ENCODE peak calls at places on chromosomes 16 and 17, in ten cellular contexts. X is H1, U is SJSA1, A is trophoblast cell, K is heart right ventricle, J is heart left ventricle, O is GM23248, F is mucosa of descending colon, R is AG04450, Z is PC-9. T is an unnamed sample. For H3K9me3, the result is how much of the 10 kb centered on the place peaks cover.

GRCh38 chr17:31568140-31568938 is 176.9 kb downstream of the RAB11FIP4 start:
- DNase-seq in X (no peak), U (no peak), A (no peak), K (no peak), J (no peak), O (peak), F (no peak), R (no peak), Z (no peak), T (no peak)

GRCh38 chr16:56116577-56116964 is 74.7 kb upstream of the GNAO1 start:
- DNase-seq in X (no peak), U (no peak), A (no peak), K (no peak), J (no peak), O (no peak), F (no peak), R (no peak), Z (no peak), T (no peak)

GRCh38 chr17:59892251-59892848 is 393 bp downstream of the TUBD1 start:
- DNase-seq in X (no peak), U (no peak), A (no peak), K (no peak), J (no peak), O (no peak), F (peak), R (no peak), Z (peak), T (no peak)

GRCh38 chr17:83195330-83196087 is 116.1 kb downstream of the METRNL start:
- DNase-seq in X (no peak), U (peak), A (no peak), K (peak), J (peak), O (peak), F (no peak), R (no peak), Z (peak), T (no peak)

GRCh38 chr16:84819644-84820304 is at the start of gene CRISPLD2:
- DNase-seq in X (peak), U (peak), A (peak), K (peak), J (peak), O (peak), F (peak), R (peak), Z (peak), T (peak)

GRCh38 chr17:48791128-48792032 is 25.6 kb downstream of the TTLL6 start:
- DNase-seq in X (peak), U (peak), A (peak), K (peak), J (peak), O (peak), F (peak), R (peak), Z (peak), T (peak)

GRCh38 chr16:84718-85452 is 6.9 kb downstream of the MPG start:
- DNase-seq in X (no peak), U (peak), A (no peak), K (no peak), J (peak), O (peak), F (no peak), R (peak), Z (peak), T (no peak)

GRCh38 chr17:29369831-29370735 is 20.1 kb upstream of the TAOK1 start:
- DNase-seq in X (no peak), U (peak), A (peak), K (peak), J (no peak), O (peak), F (peak), R (peak), Z (peak), T (peak)

GRCh38 chr16:89538286-89538685 is 22.2 kb upstream of the RPL13 start:
- DNase-seq in X (no peak), U (no peak), A (no peak), K (no peak), J (no peak), O (no peak), F (no peak), R (no peak), Z (no peak), T (no peak)

GRCh38 chr17:1713878-1714487 is 3.8 kb upstream of the TLCD2 start:
- DNase-seq in X (no peak), U (peak), A (no peak), K (no peak), J (no peak), O (peak), F (peak), R (no peak), Z (peak), T (peak)

GRCh38 chr16:11359370-11359769 is 14.1 kb downstream of the RMI2 start:
- DNase-seq in X (no peak), U (peak), A (peak), K (no peak), J (no peak), O (peak), F (no peak), R (peak), Z (peak), T (peak)

GRCh38 chr17:39304188-39304587 is 78.4 kb upstream of the STAC2 start:
- DNase-seq in X (no peak), U (no peak), A (no peak), K (no peak), J (no peak), O (no peak), F (no peak), R (no peak), Z (no peak), T (no peak)

GRCh38 chr16:81127051-81127450 is 30.9 kb upstream of the GCSH start:
- DNase-seq in X (no peak), U (no peak), A (peak), K (no peak), J (no peak), O (peak), F (no peak), R (peak), Z (peak), T (no peak)

GRCh38 chr17:19492140-19492539 is 41.5 kb upstream of the SLC47A1 start:
- DNase-seq in X (no peak), U (no peak), A (no peak), K (no peak), J (no peak), O (no peak), F (no peak), R (no peak), Z (no peak), T (peak)

GRCh38 chr17:28570716-28571254 is 539 bp downstream of the PIGS start:
- DNase-seq in X (no peak), U (peak), A (peak), K (peak), J (peak), O (peak), F (peak), R (no peak), Z (peak), T (peak)

GRCh38 chr16:79426663-79427062 is 173.9 kb downstream of the MAF start:
- DNase-seq in X (no peak), U (no peak), A (no peak), K (no peak), J (no peak), O (no peak), F (no peak), R (no peak), Z (no peak), T (no peak)

GRCh38 chr16:57637424-57637823 is 9.0 kb downstream of the ADGRG1 start:
- DNase-seq in X (no peak), U (no peak), A (no peak), K (peak), J (no peak), O (no peak), F (no peak), R (no peak), Z (no peak), T (no peak)

GRCh38 chr17:75496005-75496404 is 19.3 kb downstream of the CASKIN2 start:
- DNase-seq in X (no peak), U (no peak), A (no peak), K (no peak), J (no peak), O (no peak), F (no peak), R (no peak), Z (no peak), T (no peak)

GRCh38 chr16:11325404-11326083 is 19.7 kb upstream of the RMI2 start:
- DNase-seq in X (no peak), U (no peak), A (no peak), K (no peak), J (peak), O (no peak), F (no peak), R (no peak), Z (no peak), T (no peak)

GRCh38 chr17:69502488-69502887 is 88.0 kb downstream of the MAP2K6 start:
- DNase-seq in X (no peak), U (no peak), A (no peak), K (no peak), J (no peak), O (no peak), F (no peak), R (no peak), Z (no peak), T (no peak)

GRCh38 chr17:69505740-69506139 is 91.2 kb downstream of the MAP2K6 start:
- DNase-seq in X (no peak), U (no peak), A (no peak), K (no peak), J (no peak), O (no peak), F (no peak), R (no peak), Z (no peak), T (no peak)

GRCh38 chr17:69500911-69501429 is 86.5 kb downstream of the MAP2K6 start:
- DNase-seq in X (no peak), U (no peak), A (no peak), K (no peak), J (no peak), O (peak), F (peak), R (no peak), Z (no peak), T (no peak)

GRCh38 chr17:69501591-69502468 is 87.3 kb downstream of the MAP2K6 start:
- DNase-seq in X (no peak), U (peak), A (no peak), K (no peak), J (no peak), O (peak), F (peak), R (peak), Z (no peak), T (peak)

GRCh38 chr17:69503711-69504110 is 89.2 kb downstream of the MAP2K6 start:
- DNase-seq in X (no peak), U (no peak), A (no peak), K (no peak), J (no peak), O (no peak), F (no peak), R (no peak), Z (no peak), T (no peak)
- H3K4me3 ChIP-seq in X (no peak), U (no peak), A (no peak), K (no peak), J (no peak), O (no peak), F (no peak), R (no peak), Z (no peak), T (no peak)

GRCh38 chr16:35146031-35146710 is 1686.8 kb downstream of the TP53TG3F start:
- DNase-seq in X (no peak), U (no peak), A (no peak), K (no peak), J (no peak), O (no peak), F (no peak), R (no peak), Z (no peak), T (no peak)
- H3K9me3 ChIP-seq in X (half or more), U (under half), A (half or more), K (under half), J (under half), O (under half), F (half or more), R (half or more), Z (under half), T (half or more)

GRCh38 chr17:74429604-74430384 is 2.1 kb upstream of the GPRC5C start:
- DNase-seq in X (no peak), U (peak), A (no peak), K (no peak), J (no peak), O (no peak), F (peak), R (no peak), Z (no peak), T (peak)
- H3K4me3 ChIP-seq in X (peak), U (peak), A (no peak), K (peak), J (peak), O (no peak), F (no peak), R (no peak), Z (peak), T (peak)

GRCh38 chr16:35690413-35690812 is 2231.0 kb downstream of the TP53TG3F start:
- DNase-seq in X (no peak), U (no peak), A (no peak), K (no peak), J (no peak), O (no peak), F (no peak), R (no peak), Z (no peak), T (no peak)
- H3K9me3 ChIP-seq in X (half or more), U (under half), A (under half), K (under half), J (under half), O (under half), F (half or more), R (half or more), Z (under half), T (half or more)

DNA sequence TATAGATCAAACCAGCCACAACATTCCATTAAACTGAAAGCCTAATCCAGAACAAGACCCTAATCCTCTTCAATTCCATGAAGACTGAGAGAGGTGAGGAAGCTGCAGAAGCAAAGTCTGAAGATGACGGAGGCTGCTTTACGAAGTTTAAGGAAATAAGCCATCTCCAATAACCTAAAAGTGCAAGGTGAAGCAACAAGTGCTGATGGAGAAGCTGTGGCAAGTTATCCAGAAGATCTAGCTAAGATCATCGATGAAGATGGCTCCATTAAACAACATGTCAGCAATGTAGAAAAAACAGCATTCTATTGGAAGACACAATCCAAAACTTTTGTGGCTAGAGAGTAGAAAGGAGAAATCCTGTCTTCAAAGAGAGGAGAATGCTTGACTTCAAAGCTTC is 69.6 kb downstream of the KANSL1 start:
- DNase-seq in X (no peak), U (no peak), A (no peak), K (no peak), J (no peak), O (no peak), F (no peak), R (no peak), Z (no peak), T (peak)
- H3K4me3 ChIP-seq in X (no peak), U (no peak), A (no peak), K (no peak), J (no peak), O (no peak), F (no peak), R (no peak), Z (no peak), T (no peak)

GRCh38 chr17:42560246-42560645 is 1.7 kb upstream of the COASY start:
- DNase-seq in X (no peak), U (no peak), A (no peak), K (no peak), J (no peak), O (peak), F (no peak), R (no peak), Z (no peak), T (no peak)
- H3K9me3 ChIP-seq in X (under half), U (under half), A (under half), K (under half), J (under half), O (under half), F (under half), R (under half), Z (under half), T (under half)

T was measured in endodermal cell.